ENCODE peak calls at places on chromosomes 12 and 14, in nine cellular contexts. C is aorta, E is NCI-H1105 treated with DMSO at 0.1 percent for 48 hours, N is osteocyte, Q is brain microvascular endothelial cell, T is bronchial epithelial cell, L is NCI-H1092 treated with DMSO at 0.1 percent for 48 hours, K is ACHN, Y is fibroblast of pulmonary artery. G is an unnamed sample.

GRCh38 chr14:21039585-21040369 is 2.4 kb upstream of the RNASE7 start:
- DNase-seq in L (peak; percentile 54), K (peak; percentile 60), C (peak; percentile 56), E (peak; percentile 29), N (no peak), Q (peak; percentile 53), T (peak; percentile 72), Y (peak; percentile 86), G (no peak)

GRCh38 chr14:102280376-102280962 is 24.5 kb downstream of the MOK start:
- DNase-seq in N (no peak), K (peak; percentile 84), E (no peak), T (peak; percentile 95), C (no peak), Q (peak; percentile 98), L (no peak), Y (peak; percentile 99), G (no peak)

GRCh38 chr14:98633380-98633779 is 638.6 kb downstream of the BCL11B start:
- DNase-seq in E (peak; percentile 97), Y (no peak), N (no peak), C (no peak), T (no peak), Q (no peak), K (no peak), L (peak; percentile 92), G (peak; percentile 47)

GRCh38 chr12:91687052-91688017 is 458.3 kb downstream of the BTG1 start:
- DNase-seq in E (no peak), Y (no peak), L (no peak), K (no peak), C (no peak), T (no peak), N (no peak), Q (peak; percentile 39), G (no peak)

GRCh38 chr12:115872919-115873357 is 404.6 kb downstream of the MED13L start:
- DNase-seq in Q (no peak), T (peak; percentile 95), Y (no peak), L (no peak), K (no peak), E (peak; percentile 23), N (no peak), C (no peak), G (peak; percentile 96)

GRCh38 chr12:108559748-108560147 is 1.2 kb downstream of the SART3 start:
- DNase-seq in L (no peak), K (peak; percentile 28), T (no peak), E (no peak), N (no peak), C (no peak), Y (no peak), Q (no peak), G (no peak)

GRCh38 chr14:57492859-57493258 is 798 bp downstream of the CCDC198 start:
- DNase-seq in K (peak; percentile 93), N (no peak), Q (peak; percentile 7), C (no peak), L (no peak), T (peak; percentile 54), E (no peak), Y (peak; percentile 41), G (no peak)

GRCh38 chr14:35365130-35366047 is 39.2 kb downstream of the NFKBIA start:
- DNase-seq in E (no peak), Y (peak; percentile 87), K (peak; percentile 68), Q (peak; percentile 86), T (peak; percentile 93), N (no peak), C (peak; percentile 94), L (no peak), G (no peak)

GRCh38 chr14:90778468-90779255 is 37.6 kb downstream of the TTC7B start:
- DNase-seq in Q (no peak), C (no peak), K (no peak), E (no peak), Y (no peak), N (no peak), T (no peak), L (peak; percentile 32), G (no peak)